ENCODE peak calls at places on chromosomes 6 and 20, in seven cellular contexts. U, C, Z, S, Y, N and Q are unnamed samples.

GRCh38 chr6:125310994-125311649 is 9.4 kb upstream of the HDDC2 start:
- DNase-seq in N (peak), S (peak), Z (peak), C (peak), U (no peak), Y (peak), Q (no peak)

GRCh38 chr6:113055998-113056397 is 708.9 kb downstream of the RFPL4B start:
- DNase-seq in C (no peak), Z (no peak), N (no peak), S (no peak), U (no peak), Y (no peak), Q (no peak)

GRCh38 chr6:147970970-147971369 is 371.7 kb upstream of the SASH1 start:
- DNase-seq in Y (no peak), N (no peak), C (no peak), Z (peak), S (no peak), U (no peak), Q (no peak)

GRCh38 chr20:50379049-50379990 is 130.9 kb upstream of the PTPN1 start:
- DNase-seq in Y (peak), C (peak), Z (peak), S (peak), U (peak), N (no peak), Q (peak)

GRCh38 chr6:47690791-47691190 is 7.6 kb upstream of the ADGRF4 start:
- DNase-seq in C (no peak), U (no peak), Z (no peak), N (no peak), Y (no peak), S (no peak), Q (no peak)

GRCh38 chr6:169172435-169172834 is 81.2 kb downstream of the THBS2 start:
- DNase-seq in N (no peak), Z (peak), Y (peak), U (no peak), S (peak), C (no peak), Q (peak)

GRCh38 chr6:118724211-118724610 is 72.8 kb upstream of the CEP85L start:
- DNase-seq in Y (no peak), U (no peak), C (no peak), S (no peak), Z (no peak), N (no peak), Q (no peak)

GRCh38 chr20:5887386-5887785 is 62.9 kb downstream of the TRMT6 start:
- DNase-seq in Y (no peak), U (no peak), N (no peak), S (no peak), Z (no peak), C (no peak), Q (no peak)

GRCh38 chr20:38214871-38215788 is 45.4 kb downstream of the KIAA1755 start:
- DNase-seq in N (no peak), S (no peak), Y (no peak), C (no peak), U (no peak), Z (peak), Q (no peak)

GRCh38 chr6:168420084-168420483 is 20.9 kb upstream of the SMOC2 start:
- DNase-seq in Y (no peak), C (no peak), U (no peak), S (no peak), N (peak), Z (no peak), Q (no peak)

GRCh38 chr20:44215125-44215524 is 4.6 kb upstream of the OSER1 start:
- DNase-seq in Z (peak), Y (peak), S (peak), U (peak), N (peak), C (no peak), Q (no peak)

GRCh38 chr6:152952045-152952444 is 30.8 kb downstream of the FBXO5 start:
- DNase-seq in S (peak), Y (no peak), C (peak), U (no peak), N (no peak), Z (peak), Q (no peak)

GRCh38 chr6:105250523-105250922 is 70.7 kb upstream of the POPDC3 start:
- DNase-seq in Y (no peak), S (no peak), C (no peak), Z (no peak), N (no peak), U (no peak), Q (no peak)

GRCh38 chr6:159981591-159982245 is 12.8 kb downstream of the IGF2R start:
- DNase-seq in S (peak), C (peak), U (no peak), Y (peak), Z (peak), N (no peak), Q (no peak)

GRCh38 chr6:6694825-6695710 is 106.5 kb downstream of the LY86 start:
- DNase-seq in Y (no peak), C (no peak), U (peak), S (no peak), N (no peak), Z (no peak), Q (no peak)

GRCh38 chr6:43491750-43492661 is 14.6 kb downstream of the TJAP1 start:
- DNase-seq in N (no peak), Y (peak), U (peak), S (peak), Z (peak), C (peak), Q (peak)

GRCh38 chr6:115680621-115681020 is 380.1 kb downstream of the FRK start:
- DNase-seq in S (no peak), C (no peak), Z (no peak), U (no peak), N (no peak), Y (no peak), Q (no peak)

GRCh38 chr6:28943557-28944411 is 20.0 kb upstream of the TRIM27 start:
- DNase-seq in Y (peak), N (peak), C (no peak), U (no peak), Z (peak), S (peak), Q (peak)

GRCh38 chr6:79608334-79609224 is 22.6 kb upstream of the SH3BGRL2 start:
- DNase-seq in U (no peak), C (no peak), Y (no peak), N (no peak), Z (no peak), S (no peak), Q (no peak)

GRCh38 chr20:18224968-18225568 is 63.3 kb upstream of the ZNF133 start:
- DNase-seq in C (peak), N (no peak), Z (peak), S (peak), Y (peak), U (no peak), Q (peak)

GRCh38 chr6:107075951-107076381 is 39.3 kb downstream of the BEND3 start:
- DNase-seq in U (no peak), Z (no peak), S (no peak), N (no peak), Y (no peak), C (no peak), Q (no peak)

GRCh38 chr20:19621072-19621471 is 137.0 kb upstream of the RIN2 start:
- DNase-seq in Z (no peak), S (no peak), U (no peak), Y (no peak), C (no peak), N (no peak), Q (no peak)

GRCh38 chr6:140003217-140003616 is 628.8 kb upstream of the CITED2 start:
- DNase-seq in Z (no peak), S (no peak), C (no peak), Y (no peak), U (no peak), N (no peak), Q (no peak)

GRCh38 chr20:43909720-43910119 is 4.9 kb upstream of the TOX2 start:
- DNase-seq in U (no peak), C (no peak), N (no peak), Z (no peak), Y (no peak), S (no peak), Q (no peak)

GRCh38 chr6:82204010-82204409 is 43.5 kb downstream of the IBTK start:
- DNase-seq in Y (no peak), C (no peak), U (no peak), S (no peak), Z (no peak), N (no peak), Q (no peak)

GRCh38 chr20:56439784-56440291 is 27.8 kb downstream of the CASS4 start:
- DNase-seq in S (peak), Z (peak), N (peak), U (no peak), Y (peak), C (peak), Q (peak)

GRCh38 chr20:50226093-50226974 is 35.7 kb downstream of the CEBPB start:
- DNase-seq in N (no peak), U (peak), S (peak), Z (no peak), C (no peak), Y (no peak), Q (peak)

GRCh38 chr6:82711105-82711829 is 347.6 kb downstream of the TPBG start:
- DNase-seq in Z (no peak), U (no peak), S (peak), N (no peak), Y (no peak), C (no peak), Q (no peak)

GRCh38 chr6:31836676-31837611 is 9.4 kb downstream of the HSPA1B start:
- DNase-seq in S (peak), Y (no peak), U (no peak), C (no peak), Z (no peak), N (no peak), Q (no peak)

GRCh38 chr6:138765896-138766487 is 7.6 kb upstream of the CCDC28A start:
- DNase-seq in S (peak), Y (no peak), C (peak), Z (peak), N (no peak), U (no peak), Q (peak)

GRCh38 chr6:159996626-159997497 is 28.0 kb downstream of the IGF2R start:
- DNase-seq in U (no peak), S (no peak), Y (peak), Z (no peak), N (no peak), C (no peak), Q (no peak)

GRCh38 chr6:149961728-149962425 is 1.9 kb upstream of the ULBP1 start:
- DNase-seq in S (no peak), C (no peak), U (no peak), N (no peak), Y (no peak), Z (no peak), Q (no peak)

GRCh38 chr20:33443512-33444239 is at the start of gene SNTA1:
- DNase-seq in S (peak), C (no peak), Z (peak), N (peak), U (peak), Y (peak), Q (no peak)

GRCh38 chr20:33445881-33446615 is 2.5 kb upstream of the SNTA1 start:
- DNase-seq in Y (peak), S (no peak), N (no peak), U (no peak), C (no peak), Z (no peak), Q (no peak)

GRCh38 chr20:33443006-33443511 is 504 bp downstream of the SNTA1 start:
- DNase-seq in Y (peak), S (no peak), N (no peak), Z (no peak), C (no peak), U (no peak), Q (no peak)

GRCh38 chr20:33442136-33443005 is 1.2 kb downstream of the SNTA1 start:
- DNase-seq in Y (peak), S (no peak), U (no peak), Z (no peak), C (no peak), N (no peak), Q (no peak)

DNA sequence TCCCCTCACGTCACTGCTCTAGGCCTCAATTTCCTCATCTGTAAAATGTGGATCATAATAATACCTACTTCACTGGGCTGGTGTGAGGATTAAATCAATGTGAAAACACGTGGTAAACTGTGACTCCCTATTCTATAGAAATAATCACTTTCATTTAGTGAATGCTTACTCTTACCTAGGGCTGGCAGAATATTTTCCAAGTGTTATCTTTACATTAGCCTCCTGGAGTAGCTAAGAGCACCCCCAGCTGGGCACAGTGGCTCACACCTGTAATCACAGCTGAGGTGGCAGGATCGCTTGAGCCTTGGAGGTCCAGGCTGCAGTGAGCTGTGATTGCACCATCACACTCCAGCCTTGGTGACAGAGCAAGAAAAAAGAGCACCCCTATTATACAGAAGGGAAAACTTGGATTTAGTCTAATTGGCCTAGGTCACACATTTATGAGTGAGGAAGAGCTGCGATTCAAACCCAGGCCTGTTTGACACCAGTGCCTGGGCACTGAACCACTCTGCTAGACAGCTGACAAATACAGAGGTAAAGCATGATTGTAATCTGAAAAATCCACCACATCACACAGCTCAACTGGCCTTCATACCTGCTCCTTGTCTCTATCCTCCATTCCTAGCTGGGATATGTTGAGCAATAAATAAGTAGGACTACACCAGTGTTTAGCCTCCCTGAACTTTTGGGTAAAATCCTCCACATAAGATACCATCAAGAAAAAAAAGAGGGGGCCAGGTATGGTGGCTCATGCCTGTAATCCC is 1.4 kb upstream of the SNTA1 start:
- DNase-seq in Z (no peak), C (no peak), N (peak), Y (peak), S (no peak), U (no peak), Q (no peak)
- TF ChIP-seq CTCF in Z (peak), C (no peak), N (no peak), Y (no peak), S (peak), U (no peak), Q (peak)

GRCh38 chr6:57324538-57324937 is 7.1 kb downstream of the PRIM2 start:
- DNase-seq in U (no peak), Z (no peak), C (no peak), S (no peak), N (no peak), Y (no peak), Q (no peak)
- TF ChIP-seq CTCF in U (no peak), Z (peak), C (no peak), S (peak), N (peak), Y (no peak), Q (peak)

GRCh38 chr6:8506123-8506522 is 70.8 kb upstream of the SLC35B3 start:
- DNase-seq in S (no peak), N (no peak), U (no peak), Y (no peak), C (no peak), Z (no peak), Q (no peak)

GRCh38 chr6:8513174-8513573 is 77.8 kb upstream of the SLC35B3 start:
- DNase-seq in S (no peak), N (no peak), Z (no peak), U (no peak), C (no peak), Y (no peak), Q (no peak)

DNA sequence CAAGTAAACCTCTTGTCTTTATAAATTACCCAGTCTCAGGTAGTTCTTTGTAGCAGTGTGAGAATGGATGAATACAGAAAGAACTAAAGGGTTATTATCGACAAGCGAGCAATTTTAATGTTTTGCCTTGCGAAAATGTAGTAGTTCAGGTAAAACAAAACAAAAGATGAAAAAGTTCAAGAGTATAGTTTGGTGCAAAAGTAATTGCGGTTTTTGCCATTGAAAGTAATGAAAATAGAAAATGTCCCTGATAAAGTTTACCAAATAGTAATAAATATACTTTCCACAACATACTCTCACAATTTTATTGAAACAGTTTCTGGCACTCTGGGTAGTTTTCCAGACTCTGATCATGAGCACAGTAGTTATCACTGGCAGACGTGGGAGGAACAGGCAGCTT is 71.9 kb upstream of the SLC35B3 start:
- DNase-seq in N (no peak), U (no peak), Z (no peak), C (no peak), Y (no peak), S (no peak), Q (no peak)
- TF ChIP-seq CTCF in N (no peak), U (no peak), Z (no peak), C (no peak), Y (no peak), S (no peak), Q (no peak)

DNA sequence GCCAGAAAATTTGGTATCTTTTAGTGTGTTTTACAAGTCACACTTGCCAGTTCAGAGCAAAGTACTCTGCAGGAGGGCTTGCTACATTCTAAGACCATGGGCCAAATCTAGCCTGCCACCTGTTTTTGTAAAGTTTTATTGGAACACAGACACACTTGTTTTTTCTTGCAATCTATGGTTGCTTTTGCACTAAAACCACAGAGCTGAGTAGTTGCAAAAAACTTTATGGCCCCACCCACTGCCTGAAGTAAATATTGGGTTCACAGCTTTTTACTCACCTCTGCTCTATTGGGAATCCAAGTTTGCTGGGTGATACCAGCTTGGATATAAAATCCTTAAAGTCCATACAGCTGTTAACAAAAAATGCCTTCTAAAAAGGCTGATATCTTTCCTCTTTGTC is 109.0 kb downstream of the ZFP64 start:
- DNase-seq in U (no peak), N (no peak), C (no peak), Y (no peak), Z (no peak), S (no peak), Q (no peak)
- TF ChIP-seq CTCF in U (no peak), N (no peak), C (no peak), Y (no peak), Z (no peak), S (no peak), Q (no peak)

GRCh38 chr6:45721665-45722064 is 294.0 kb downstream of the CLIC5 start:
- DNase-seq in N (no peak), C (no peak), Y (no peak), S (no peak), U (no peak), Z (no peak), Q (no peak)
- TF ChIP-seq CTCF in N (no peak), C (no peak), Y (no peak), S (peak), U (no peak), Z (peak), Q (no peak)